ENCODE peak calls at places on chromosomes 5 and 9, in six cellular contexts. Y, E, C, G, S and U are unnamed samples.

GRCh38 chr5:36876965-36877666 is 547 bp downstream of the NIPBL start:
- DNase-seq in Y (peak), E (peak), C (peak), G (no peak), S (peak), U (peak)

GRCh38 chr5:113546711-113547159 is 33.2 kb downstream of the YTHDC2 start:
- DNase-seq in Y (no peak), E (no peak), C (no peak), G (no peak), S (peak), U (peak)

GRCh38 chr5:126676195-126676624 is 75.5 kb downstream of the PHAX start:
- DNase-seq in Y (peak), E (peak), C (peak), G (peak), S (peak), U (peak)

GRCh38 chr9:115213777-115214428 is 95.9 kb upstream of the TNC start:
- DNase-seq in Y (peak), E (no peak), C (no peak), G (no peak), S (no peak), U (no peak)

GRCh38 chr9:106420511-106420944 is 442.4 kb upstream of the ZNF462 start:
- DNase-seq in Y (no peak), E (no peak), C (no peak), G (peak), S (no peak), U (peak)

GRCh38 chr5:132714456-132715307 is 22.7 kb downstream of the KIF3A start:
- DNase-seq in Y (no peak), E (peak), C (peak), G (no peak), S (peak), U (peak)

GRCh38 chr9:36690769-36691168 is 118.1 kb downstream of the MELK start:
- DNase-seq in Y (no peak), E (no peak), C (no peak), G (no peak), S (no peak), U (no peak)

GRCh38 chr5:154442801-154443200 is 3.0 kb upstream of the SAP30L start:
- DNase-seq in Y (no peak), E (no peak), C (no peak), G (no peak), S (no peak), U (no peak)

GRCh38 chr5:37787742-37788141 is 52.1 kb downstream of the GDNF start:
- DNase-seq in Y (no peak), E (no peak), C (peak), G (no peak), S (no peak), U (no peak)

GRCh38 chr5:132484386-132484715 is 6.2 kb downstream of the IRF1 start:
- DNase-seq in Y (no peak), E (no peak), C (no peak), G (no peak), S (no peak), U (no peak)

GRCh38 chr9:108687360-108687981 is 168.3 kb downstream of the ACTL7B start:
- DNase-seq in Y (no peak), E (no peak), C (no peak), G (no peak), S (no peak), U (no peak)

GRCh38 chr9:35813434-35814105 is 1.3 kb downstream of the HINT2 start:
- DNase-seq in Y (peak), E (peak), C (peak), G (no peak), S (peak), U (peak)

GRCh38 chr5:132498152-132498551 is 7.6 kb upstream of the IRF1 start:
- DNase-seq in Y (peak), E (no peak), C (no peak), G (no peak), S (peak), U (no peak)

GRCh38 chr9:16705121-16705604 is 165.3 kb downstream of the BNC2 start:
- DNase-seq in Y (peak), E (peak), C (no peak), G (no peak), S (peak), U (no peak)

GRCh38 chr5:134845852-134846640 is at the start of gene C5orf24:
- DNase-seq in Y (peak), E (peak), C (peak), G (peak), S (peak), U (peak)

GRCh38 chr9:136784249-136784996 is 6.7 kb upstream of the TMEM141 start:
- DNase-seq in Y (peak), E (peak), C (no peak), G (no peak), S (peak), U (peak)

GRCh38 chr9:4116091-4116581 is 183.7 kb downstream of the GLIS3 start:
- DNase-seq in Y (no peak), E (no peak), C (no peak), G (no peak), S (no peak), U (no peak)

GRCh38 chr5:127849891-127850290 is 146.7 kb downstream of the CCDC192 start:
- DNase-seq in Y (no peak), E (no peak), C (no peak), G (no peak), S (no peak), U (no peak)

GRCh38 chr5:158639876-158640570 is 459.7 kb downstream of the EBF1 start:
- DNase-seq in Y (no peak), E (no peak), C (no peak), G (no peak), S (no peak), U (peak)

GRCh38 chr5:171093598-171093997 is 215.4 kb upstream of the TLX3 start:
- DNase-seq in Y (no peak), E (no peak), C (no peak), G (no peak), S (no peak), U (no peak)

GRCh38 chr9:69158471-69158870 is 15.6 kb upstream of the TJP2 start:
- DNase-seq in Y (no peak), E (no peak), C (no peak), G (no peak), S (no peak), U (no peak)

GRCh38 chr9:130563797-130564196 is 15.6 kb upstream of the FUBP3 start:
- DNase-seq in Y (no peak), E (no peak), C (no peak), G (no peak), S (no peak), U (no peak)

GRCh38 chr5:61286446-61287132 is 45.5 kb upstream of the ZSWIM6 start:
- DNase-seq in Y (no peak), E (no peak), C (no peak), G (no peak), S (no peak), U (no peak)

GRCh38 chr5:169426674-169427250 is 125.8 kb upstream of the SLIT3 start:
- DNase-seq in Y (no peak), E (no peak), C (no peak), G (no peak), S (no peak), U (peak)

GRCh38 chr5:169431386-169431785 is 130.4 kb upstream of the SLIT3 start:
- DNase-seq in Y (peak), E (no peak), C (no peak), G (no peak), S (no peak), U (no peak)

GRCh38 chr5:169433221-169433651 is 132.3 kb upstream of the SLIT3 start:
- DNase-seq in Y (no peak), E (no peak), C (no peak), G (no peak), S (no peak), U (no peak)

GRCh38 chr5:169429044-169429443 is 128.1 kb upstream of the SLIT3 start:
- DNase-seq in Y (no peak), E (no peak), C (no peak), G (no peak), S (peak), U (no peak)

DNA sequence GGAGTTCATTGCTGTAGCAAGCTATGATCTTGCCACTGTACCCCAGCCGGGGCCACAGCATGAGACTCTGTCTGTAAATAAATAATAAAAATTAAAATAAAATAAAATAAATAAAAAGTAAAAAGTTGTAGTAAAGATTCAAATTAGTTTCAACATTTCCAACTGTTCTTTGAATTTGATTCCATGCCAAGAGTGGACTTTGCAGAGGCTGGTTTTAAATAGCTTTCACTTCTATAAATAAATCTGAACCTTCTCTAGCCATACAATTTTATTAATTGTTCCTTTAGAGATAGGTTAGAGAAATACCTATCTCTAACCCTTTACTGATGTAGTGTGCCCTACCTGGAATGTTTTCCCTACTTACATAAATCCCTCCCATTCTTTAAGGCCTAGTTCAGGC is 129.7 kb upstream of the SLIT3 start:
- DNase-seq in Y (no peak), E (no peak), C (no peak), G (no peak), S (no peak), U (no peak)
- TF ChIP-seq MAX in Y (no peak), E (no peak), C (no peak), G (no peak), S (no peak), U (no peak)

GRCh38 chr5:179486596-179487051 is 63.7 kb upstream of the RUFY1 start:
- DNase-seq in Y (no peak), E (no peak), C (no peak), G (no peak), S (no peak), U (no peak)
- TF ChIP-seq MYC in Y (no peak), E (no peak), C (no peak), G (no peak), S (no peak), U (no peak)

GRCh38 chr5:151741678-151742423 is 16.6 kb downstream of the ATOX1 start:
- DNase-seq in Y (no peak), E (no peak), C (no peak), G (no peak), S (peak), U (no peak)

GRCh38 chr5:151745071-151745705 is 13.2 kb downstream of the ATOX1 start:
- DNase-seq in Y (no peak), E (no peak), C (no peak), G (peak), S (peak), U (no peak)

GRCh38 chr5:151740958-151741373 is 17.5 kb downstream of the ATOX1 start:
- DNase-seq in Y (no peak), E (no peak), C (no peak), G (no peak), S (peak), U (no peak)

GRCh38 chr5:151743535-151743934 is 14.9 kb downstream of the ATOX1 start:
- DNase-seq in Y (no peak), E (no peak), C (no peak), G (no peak), S (no peak), U (no peak)

DNA sequence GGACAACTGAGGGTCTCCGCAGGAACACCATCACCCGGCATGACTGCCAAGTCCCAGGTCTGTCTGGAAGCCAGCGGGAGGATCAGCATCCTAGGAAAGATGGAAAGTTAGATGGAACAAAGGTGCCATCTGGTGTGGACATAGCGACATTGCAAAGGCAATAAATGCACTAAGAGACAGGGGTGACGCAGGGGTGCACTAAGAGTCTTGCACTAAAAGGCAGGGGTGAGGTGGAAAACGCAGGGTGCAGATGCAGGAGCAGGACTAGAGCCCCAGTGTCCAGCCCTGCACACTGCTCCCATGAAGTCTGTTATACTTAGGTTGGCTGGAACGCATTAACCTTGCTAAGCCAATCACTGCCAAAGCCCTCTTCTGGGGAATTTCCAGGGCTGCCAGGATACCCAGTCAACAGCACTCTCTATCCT is 15.5 kb downstream of the ATOX1 start:
- DNase-seq in Y (peak), E (peak), C (peak), G (no peak), S (peak), U (peak)
- TF ChIP-seq MAX in Y (no peak), E (no peak), C (no peak), G (no peak), S (no peak), U (no peak)

GRCh38 chr5:107300928-107301327 is 369.8 kb downstream of the EFNA5 start:
- DNase-seq in Y (no peak), E (no peak), C (no peak), G (no peak), S (no peak), U (no peak)
- TF ChIP-seq MYC in Y (no peak), E (no peak), C (no peak), G (no peak), S (no peak), U (no peak)

GRCh38 chr9:72623156-72623555 is 101.7 kb downstream of the TMC1 start:
- DNase-seq in Y (no peak), E (no peak), C (no peak), G (no peak), S (no peak), U (no peak)
- TF ChIP-seq MAX in Y (no peak), E (no peak), C (no peak), G (no peak), S (no peak), U (no peak)

DNA sequence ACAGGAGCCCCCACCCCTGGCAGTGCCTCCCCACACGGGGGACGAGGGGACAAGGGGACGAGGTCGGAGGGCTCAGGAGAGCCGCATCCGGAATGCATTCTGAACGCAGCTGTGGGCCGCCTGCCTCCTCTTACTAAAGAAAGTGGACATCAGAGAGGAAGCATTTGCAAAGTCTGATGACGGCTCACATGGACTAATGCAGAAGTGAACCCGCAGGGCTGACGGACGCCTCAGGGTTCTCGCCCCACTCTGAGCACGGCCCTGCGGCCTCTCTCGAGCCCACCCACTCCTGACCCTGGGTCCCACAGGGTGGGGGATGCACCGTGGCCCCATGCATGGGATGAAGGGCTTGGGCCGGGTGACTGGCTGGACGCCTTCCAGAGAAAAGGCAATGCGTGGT is 5.9 kb downstream of the LPCAT1 start:
- DNase-seq in Y (no peak), E (no peak), C (no peak), G (no peak), S (no peak), U (no peak)
- TF ChIP-seq MYC in Y (no peak), E (no peak), C (no peak), G (no peak), S (no peak), U (no peak)